ENCODE peak calls at places on chromosome 22, in ten cellular contexts. One of them, this sample, is unnamed.

GRCh38 chr22:29307658-29308147 is 1.3 kb downstream of the GAS2L1 start:
- DNase-seq in sigmoid colon: peak
- DNase-seq in tibial artery: no peak
- DNase-seq in GM13977: peak
- DNase-seq in transverse colon: no peak
- DNase-seq in DND-41: no peak
- DNase-seq in AG09309: no peak
- DNase-seq in left lung: no peak
- DNase-seq in heart left ventricle: no peak
- DNase-seq in fibroblast of pulmonary artery: no peak
- DNase-seq in this sample: no peak

GRCh38 chr22:37563153-37564081 is 3.1 kb downstream of the CDC42EP1 start:
- DNase-seq in sigmoid colon: peak
- DNase-seq in tibial artery: peak
- DNase-seq in GM13977: no peak
- DNase-seq in transverse colon: peak
- DNase-seq in DND-41: no peak
- DNase-seq in AG09309: peak
- DNase-seq in left lung: peak
- DNase-seq in heart left ventricle: peak
- DNase-seq in fibroblast of pulmonary artery: peak
- DNase-seq in this sample: no peak

GRCh38 chr22:17198188-17199130 is 20.8 kb downstream of the ADA2 start:
- DNase-seq in sigmoid colon: no peak
- DNase-seq in tibial artery: no peak
- DNase-seq in GM13977: no peak
- DNase-seq in transverse colon: no peak
- DNase-seq in DND-41: no peak
- DNase-seq in AG09309: no peak
- DNase-seq in left lung: no peak
- DNase-seq in heart left ventricle: peak
- DNase-seq in fibroblast of pulmonary artery: peak
- DNase-seq in this sample: no peak

GRCh38 chr22:40258463-40259046 is 80.8 kb downstream of the TNRC6B start:
- DNase-seq in sigmoid colon: no peak
- DNase-seq in tibial artery: no peak
- DNase-seq in GM13977: no peak
- DNase-seq in transverse colon: no peak
- DNase-seq in DND-41: no peak
- DNase-seq in AG09309: no peak
- DNase-seq in left lung: no peak
- DNase-seq in heart left ventricle: no peak
- DNase-seq in fibroblast of pulmonary artery: peak
- DNase-seq in this sample: no peak

GRCh38 chr22:35866646-35867045 is 149.0 kb downstream of the APOL5 start:
- DNase-seq in sigmoid colon: no peak
- DNase-seq in tibial artery: no peak
- DNase-seq in GM13977: no peak
- DNase-seq in transverse colon: no peak
- DNase-seq in DND-41: no peak
- DNase-seq in AG09309: no peak
- DNase-seq in left lung: no peak
- DNase-seq in heart left ventricle: peak
- DNase-seq in fibroblast of pulmonary artery: peak
- DNase-seq in this sample: no peak

GRCh38 chr22:21927174-21927823 is 25.3 kb downstream of the PPM1F start:
- DNase-seq in sigmoid colon: no peak
- DNase-seq in tibial artery: no peak
- DNase-seq in GM13977: no peak
- DNase-seq in transverse colon: no peak
- DNase-seq in DND-41: no peak
- DNase-seq in AG09309: no peak
- DNase-seq in left lung: no peak
- DNase-seq in heart left ventricle: no peak
- DNase-seq in fibroblast of pulmonary artery: no peak
- DNase-seq in this sample: no peak

GRCh38 chr22:17802822-17803221 is 28.6 kb upstream of the BID start:
- DNase-seq in sigmoid colon: no peak
- DNase-seq in tibial artery: no peak
- DNase-seq in GM13977: no peak
- DNase-seq in transverse colon: no peak
- DNase-seq in DND-41: no peak
- DNase-seq in AG09309: no peak
- DNase-seq in left lung: no peak
- DNase-seq in heart left ventricle: no peak
- DNase-seq in fibroblast of pulmonary artery: no peak
- DNase-seq in this sample: no peak

GRCh38 chr22:44396727-44397722 is 84.3 kb upstream of the SHISAL1 start:
- DNase-seq in sigmoid colon: no peak
- DNase-seq in tibial artery: peak
- DNase-seq in GM13977: no peak
- DNase-seq in transverse colon: peak
- DNase-seq in DND-41: no peak
- DNase-seq in AG09309: no peak
- DNase-seq in left lung: peak
- DNase-seq in heart left ventricle: no peak
- DNase-seq in fibroblast of pulmonary artery: no peak
- DNase-seq in this sample: peak

GRCh38 chr22:37771702-37772427 is 35.9 kb upstream of the GCAT start:
- DNase-seq in sigmoid colon: no peak
- DNase-seq in tibial artery: no peak
- DNase-seq in GM13977: no peak
- DNase-seq in transverse colon: no peak
- DNase-seq in DND-41: no peak
- DNase-seq in AG09309: no peak
- DNase-seq in left lung: no peak
- DNase-seq in heart left ventricle: no peak
- DNase-seq in fibroblast of pulmonary artery: no peak
- DNase-seq in this sample: no peak

GRCh38 chr22:45154383-45154782 is 9.3 kb upstream of the NUP50 start:
- DNase-seq in sigmoid colon: no peak
- DNase-seq in tibial artery: no peak
- DNase-seq in GM13977: no peak
- DNase-seq in transverse colon: no peak
- DNase-seq in DND-41: no peak
- DNase-seq in AG09309: peak
- DNase-seq in left lung: no peak
- DNase-seq in heart left ventricle: no peak
- DNase-seq in fibroblast of pulmonary artery: peak
- DNase-seq in this sample: no peak

GRCh38 chr22:25494774-25495173 is 69.7 kb upstream of the GRK3 start:
- DNase-seq in sigmoid colon: no peak
- DNase-seq in tibial artery: no peak
- DNase-seq in GM13977: peak
- DNase-seq in transverse colon: no peak
- DNase-seq in DND-41: no peak
- DNase-seq in AG09309: no peak
- DNase-seq in left lung: no peak
- DNase-seq in heart left ventricle: no peak
- DNase-seq in fibroblast of pulmonary artery: no peak
- DNase-seq in this sample: no peak

GRCh38 chr22:32123657-32124056 is 35.4 kb downstream of the C22orf42 start:
- DNase-seq in sigmoid colon: no peak
- DNase-seq in tibial artery: no peak
- DNase-seq in GM13977: no peak
- DNase-seq in transverse colon: no peak
- DNase-seq in DND-41: no peak
- DNase-seq in AG09309: no peak
- DNase-seq in left lung: no peak
- DNase-seq in heart left ventricle: no peak
- DNase-seq in fibroblast of pulmonary artery: no peak
- DNase-seq in this sample: no peak
- TF ChIP-seq CTCF in sigmoid colon: no peak
- TF ChIP-seq CTCF in tibial artery: no peak
- TF ChIP-seq CTCF in GM13977: peak
- TF ChIP-seq CTCF in transverse colon: no peak
- TF ChIP-seq CTCF in DND-41: peak
- TF ChIP-seq CTCF in AG09309: no peak
- TF ChIP-seq CTCF in left lung: no peak
- TF ChIP-seq CTCF in heart left ventricle: no peak
- TF ChIP-seq CTCF in fibroblast of pulmonary artery: no peak
- TF ChIP-seq CTCF in this sample: no peak

GRCh38 chr22:31250740-31251330 is 38.7 kb downstream of the LIMK2 start:
- DNase-seq in sigmoid colon: no peak
- DNase-seq in tibial artery: no peak
- DNase-seq in GM13977: no peak
- DNase-seq in transverse colon: no peak
- DNase-seq in DND-41: no peak
- DNase-seq in AG09309: no peak
- DNase-seq in left lung: no peak
- DNase-seq in heart left ventricle: no peak
- DNase-seq in fibroblast of pulmonary artery: peak
- DNase-seq in this sample: no peak

GRCh38 chr22:31248965-31249940 is 37.2 kb downstream of the LIMK2 start:
- DNase-seq in sigmoid colon: peak
- DNase-seq in tibial artery: no peak
- DNase-seq in GM13977: no peak
- DNase-seq in transverse colon: no peak
- DNase-seq in DND-41: no peak
- DNase-seq in AG09309: no peak
- DNase-seq in left lung: peak
- DNase-seq in heart left ventricle: no peak
- DNase-seq in fibroblast of pulmonary artery: no peak
- DNase-seq in this sample: no peak

GRCh38 chr22:31259798-31260473 is 32.4 kb downstream of the PIK3IP1 start:
- DNase-seq in sigmoid colon: no peak
- DNase-seq in tibial artery: no peak
- DNase-seq in GM13977: no peak
- DNase-seq in transverse colon: no peak
- DNase-seq in DND-41: no peak
- DNase-seq in AG09309: no peak
- DNase-seq in left lung: no peak
- DNase-seq in heart left ventricle: no peak
- DNase-seq in fibroblast of pulmonary artery: no peak
- DNase-seq in this sample: no peak

GRCh38 chr22:31248138-31248745 is 36.1 kb downstream of the LIMK2 start:
- DNase-seq in sigmoid colon: peak
- DNase-seq in tibial artery: peak
- DNase-seq in GM13977: peak
- DNase-seq in transverse colon: peak
- DNase-seq in DND-41: peak
- DNase-seq in AG09309: peak
- DNase-seq in left lung: peak
- DNase-seq in heart left ventricle: peak
- DNase-seq in fibroblast of pulmonary artery: peak
- DNase-seq in this sample: no peak

GRCh38 chr22:31253949-31254348 is 38.3 kb downstream of the PIK3IP1 start:
- DNase-seq in sigmoid colon: peak
- DNase-seq in tibial artery: no peak
- DNase-seq in GM13977: no peak
- DNase-seq in transverse colon: peak
- DNase-seq in DND-41: no peak
- DNase-seq in AG09309: no peak
- DNase-seq in left lung: peak
- DNase-seq in heart left ventricle: peak
- DNase-seq in fibroblast of pulmonary artery: peak
- DNase-seq in this sample: no peak
- TF ChIP-seq CTCF in sigmoid colon: no peak
- TF ChIP-seq CTCF in tibial artery: no peak
- TF ChIP-seq CTCF in GM13977: no peak
- TF ChIP-seq CTCF in transverse colon: peak
- TF ChIP-seq CTCF in DND-41: no peak
- TF ChIP-seq CTCF in AG09309: no peak
- TF ChIP-seq CTCF in left lung: no peak
- TF ChIP-seq CTCF in heart left ventricle: no peak
- TF ChIP-seq CTCF in fibroblast of pulmonary artery: no peak
- TF ChIP-seq CTCF in this sample: no peak

DNA sequence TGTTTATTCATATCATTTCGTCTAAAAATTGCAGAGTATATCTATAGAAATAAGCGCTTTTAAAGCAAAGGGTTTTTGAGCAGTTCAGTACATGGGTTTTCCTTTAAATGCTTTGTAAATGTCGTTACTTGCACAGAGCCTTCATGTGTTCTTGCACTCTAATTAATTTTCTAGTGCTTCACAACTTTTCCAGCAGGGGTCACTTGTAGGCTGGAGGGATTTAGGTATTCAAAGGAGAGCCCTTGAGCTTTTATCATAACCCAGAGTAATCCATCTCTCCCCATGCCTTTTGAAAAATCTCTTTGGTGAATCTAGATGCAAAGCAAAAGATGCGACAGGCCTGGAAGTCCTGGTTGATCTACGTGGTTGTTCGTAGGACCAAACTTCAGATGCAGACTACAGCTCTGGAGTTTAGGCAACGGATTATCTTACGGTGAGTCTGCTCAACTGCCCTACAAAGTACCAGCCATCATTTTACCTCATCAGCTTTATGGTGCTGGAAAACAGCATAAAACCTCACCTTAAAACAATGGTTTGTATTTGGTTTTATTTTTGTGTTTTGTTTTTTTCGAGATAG is 60.4 kb downstream of the SFI1 start:
- DNase-seq in sigmoid colon: no peak
- DNase-seq in tibial artery: no peak
- DNase-seq in GM13977: no peak
- DNase-seq in transverse colon: no peak
- DNase-seq in DND-41: no peak
- DNase-seq in AG09309: no peak
- DNase-seq in left lung: no peak
- DNase-seq in heart left ventricle: no peak
- DNase-seq in fibroblast of pulmonary artery: peak
- DNase-seq in this sample: no peak
- TF ChIP-seq CTCF in sigmoid colon: no peak
- TF ChIP-seq CTCF in tibial artery: peak
- TF ChIP-seq CTCF in GM13977: peak
- TF ChIP-seq CTCF in transverse colon: peak
- TF ChIP-seq CTCF in DND-41: peak
- TF ChIP-seq CTCF in AG09309: peak
- TF ChIP-seq CTCF in left lung: peak
- TF ChIP-seq CTCF in heart left ventricle: peak
- TF ChIP-seq CTCF in fibroblast of pulmonary artery: peak
- TF ChIP-seq CTCF in this sample: peak

DNA sequence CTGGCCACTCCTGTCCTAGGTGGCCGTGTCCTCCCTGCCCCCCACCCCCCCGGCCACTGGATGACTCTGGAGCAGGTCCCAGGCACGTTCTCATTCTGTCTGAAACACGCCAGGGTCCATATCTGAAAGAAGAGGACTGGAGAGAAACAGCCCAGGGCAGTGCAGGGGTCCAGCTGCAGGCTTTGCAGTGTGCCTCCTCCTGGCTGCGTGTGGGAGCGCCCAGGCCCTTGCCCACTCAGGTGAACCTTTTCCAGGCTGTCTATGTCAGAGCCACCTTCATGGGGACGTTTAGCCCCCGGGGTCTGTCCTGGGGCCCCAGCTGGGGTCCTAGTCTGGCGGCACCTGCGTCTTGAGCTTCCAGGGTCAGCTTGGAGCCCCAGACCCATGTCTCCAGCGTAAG is 15.6 kb downstream of the GRAMD4 start:
- DNase-seq in sigmoid colon: no peak
- DNase-seq in tibial artery: no peak
- DNase-seq in GM13977: no peak
- DNase-seq in transverse colon: no peak
- DNase-seq in DND-41: no peak
- DNase-seq in AG09309: no peak
- DNase-seq in left lung: no peak
- DNase-seq in heart left ventricle: no peak
- DNase-seq in fibroblast of pulmonary artery: no peak
- DNase-seq in this sample: no peak
- TF ChIP-seq CTCF in sigmoid colon: no peak
- TF ChIP-seq CTCF in tibial artery: no peak
- TF ChIP-seq CTCF in GM13977: no peak
- TF ChIP-seq CTCF in transverse colon: no peak
- TF ChIP-seq CTCF in DND-41: peak
- TF ChIP-seq CTCF in AG09309: no peak
- TF ChIP-seq CTCF in left lung: no peak
- TF ChIP-seq CTCF in heart left ventricle: no peak
- TF ChIP-seq CTCF in fibroblast of pulmonary artery: no peak
- TF ChIP-seq CTCF in this sample: no peak

GRCh38 chr22:27385261-27385998 is 416.1 kb downstream of the MN1 start:
- DNase-seq in sigmoid colon: no peak
- DNase-seq in tibial artery: no peak
- DNase-seq in GM13977: no peak
- DNase-seq in transverse colon: no peak
- DNase-seq in DND-41: no peak
- DNase-seq in AG09309: no peak
- DNase-seq in left lung: no peak
- DNase-seq in heart left ventricle: no peak
- DNase-seq in fibroblast of pulmonary artery: no peak
- DNase-seq in this sample: no peak
- TF ChIP-seq CTCF in sigmoid colon: no peak
- TF ChIP-seq CTCF in tibial artery: no peak
- TF ChIP-seq CTCF in GM13977: no peak
- TF ChIP-seq CTCF in transverse colon: no peak
- TF ChIP-seq CTCF in DND-41: no peak
- TF ChIP-seq CTCF in AG09309: no peak
- TF ChIP-seq CTCF in left lung: no peak
- TF ChIP-seq CTCF in heart left ventricle: no peak
- TF ChIP-seq CTCF in fibroblast of pulmonary artery: no peak
- TF ChIP-seq CTCF in this sample: no peak